ENCODE peak calls at places on chromosomes 7 and 10, in four cellular contexts. A, T, W and O are unnamed samples.

GRCh38 chr10:29157321-29157720 is 131.5 kb upstream of the LYZL1 start:
- DNase-seq in A (no peak), W (no peak), T (no peak), O (peak)

GRCh38 chr7:108253275-108254044 is 123.3 kb upstream of the LAMB4 start:
- DNase-seq in A (no peak), W (peak), T (no peak), O (no peak)

GRCh38 chr7:75986147-75986781 is 8.1 kb downstream of the TMEM120A start:
- DNase-seq in T (peak), W (no peak), A (no peak), O (no peak)

GRCh38 chr10:43233601-43234430 is 33.0 kb downstream of the RASGEF1A start:
- DNase-seq in T (no peak), W (no peak), A (peak), O (no peak)

GRCh38 chr10:51524041-51524440 is 175.4 kb downstream of the CSTF2T start:
- DNase-seq in W (peak), A (no peak), T (no peak), O (no peak)

GRCh38 chr10:64430690-64431323 is 909.6 kb downstream of the REEP3 start:
- DNase-seq in A (no peak), W (peak), T (peak), O (no peak)

GRCh38 chr7:48454750-48455192 is 283.5 kb downstream of the ABCA13 start:
- DNase-seq in T (no peak), W (no peak), A (peak), O (no peak)

GRCh38 chr10:74290703-74291102 is 139.7 kb downstream of the ADK start:
- DNase-seq in A (no peak), W (peak), T (no peak), O (no peak)

GRCh38 chr7:1160665-1161010 is 642 bp upstream of the ZFAND2A start:
- DNase-seq in A (no peak), W (no peak), T (no peak), O (no peak)

GRCh38 chr7:117014673-117015133 is 61.4 kb downstream of the ST7 start:
- DNase-seq in A (no peak), T (peak), W (peak), O (no peak)

GRCh38 chr10:63464402-63465292 is 1.1 kb downstream of the JMJD1C start:
- DNase-seq in T (peak), W (peak), A (no peak), O (no peak)

GRCh38 chr10:70053212-70053895 is 708 bp downstream of the MACROH2A2 start:
- DNase-seq in A (peak), T (peak), W (no peak), O (peak)

GRCh38 chr7:88835147-88835728 is 39.7 kb upstream of the TEX47 start:
- DNase-seq in W (no peak), T (peak), A (no peak), O (no peak)

GRCh38 chr7:75946207-75946855 is 31.4 kb downstream of the POR start:
- DNase-seq in W (no peak), A (no peak), T (no peak), O (no peak)

GRCh38 chr7:85405016-85405415 is 218.2 kb upstream of the SEMA3D start:
- DNase-seq in A (no peak), T (no peak), W (no peak), O (no peak)

GRCh38 chr7:2632717-2633537 is 1.1 kb downstream of the TTYH3 start:
- DNase-seq in T (peak), A (peak), W (peak), O (no peak)

GRCh38 chr7:106462914-106463482 is 178.2 kb upstream of the NAMPT start:
- DNase-seq in T (no peak), A (no peak), W (no peak), O (no peak)

GRCh38 chr7:18505870-18506460 is 10.4 kb downstream of the HDAC9 start:
- DNase-seq in T (peak), A (no peak), W (peak), O (no peak)

GRCh38 chr7:80288175-80289122 is 153.8 kb downstream of the GNAI1 start:
- DNase-seq in T (no peak), W (peak), A (no peak), O (peak)

GRCh38 chr7:91876391-91877133 is 3.9 kb downstream of the MTERF1 start:
- DNase-seq in W (peak), A (no peak), T (no peak), O (no peak)

GRCh38 chr7:128877756-128878120 is 15.1 kb downstream of the ATP6V1F start:
- DNase-seq in T (no peak), W (no peak), A (no peak), O (no peak)

GRCh38 chr7:45663965-45664623 is 89.9 kb downstream of the ADCY1 start:
- DNase-seq in A (no peak), T (no peak), W (no peak), O (no peak)

GRCh38 chr10:5550621-5551530 is 26.1 kb downstream of the CALML3 start:
- DNase-seq in W (peak), T (peak), A (peak), O (no peak)

GRCh38 chr7:46369933-46370654 is 449.0 kb upstream of the IGFBP3 start:
- DNase-seq in T (peak), A (no peak), W (peak), O (no peak)

GRCh38 chr7:50069613-50070012 is 23.4 kb downstream of the ZPBP start:
- DNase-seq in T (no peak), W (no peak), A (no peak), O (no peak)

GRCh38 chr10:59176241-59177030 is at the start of gene PHYHIPL:
- DNase-seq in W (no peak), A (peak), T (peak), O (peak)

GRCh38 chr10:69333205-69333604 is 54.9 kb downstream of the HK1 start:
- DNase-seq in W (no peak), T (peak), A (no peak), O (no peak)

DNA sequence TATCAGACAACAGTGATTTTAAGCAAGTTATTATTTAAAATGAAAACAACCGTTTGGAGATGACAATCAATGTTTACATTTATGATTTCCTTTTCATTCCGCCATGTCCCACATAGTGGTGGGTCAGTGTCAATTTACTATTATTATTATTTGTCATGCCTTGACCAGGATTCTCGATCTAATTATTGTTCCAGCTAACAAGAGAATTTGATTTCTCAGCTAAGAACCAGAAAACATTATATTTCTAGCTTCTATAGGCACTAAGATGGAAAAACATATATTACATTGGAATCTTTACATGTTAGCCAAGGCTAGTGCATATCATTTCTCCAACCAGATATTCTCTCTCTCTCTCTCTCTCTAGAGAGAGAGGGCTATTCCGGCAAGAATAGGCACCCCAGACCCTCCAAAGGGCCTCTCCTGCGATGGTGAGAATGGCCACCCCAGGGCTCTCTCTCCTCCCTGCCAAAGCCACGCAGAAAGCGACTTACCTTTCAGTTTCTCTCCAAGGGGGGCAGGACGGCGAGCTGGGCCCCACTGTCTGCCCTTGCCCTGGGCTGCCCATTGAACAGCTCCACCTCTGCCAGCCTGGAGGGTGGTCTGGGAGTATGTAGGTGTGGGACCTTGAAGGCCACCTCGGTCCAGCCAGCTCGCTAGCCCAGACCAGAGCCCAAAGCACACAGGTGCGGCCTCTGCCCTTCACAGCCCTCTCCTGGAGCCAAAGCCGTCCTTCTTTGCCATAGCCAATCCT is 2.4 kb downstream of the HOXA3 start:
- DNase-seq in T (no peak), W (no peak), A (peak), O (no peak)
- H3K27ac ChIP-seq in T (no peak), W (peak), A (no peak), O (no peak)

GRCh38 chr7:42964849-42965805 is 33.0 kb downstream of the MRPL32 start:
- DNase-seq in T (no peak), A (no peak), W (no peak), O (no peak)
- H3K27ac ChIP-seq in T (no peak), A (no peak), W (no peak), O (peak)

DNA sequence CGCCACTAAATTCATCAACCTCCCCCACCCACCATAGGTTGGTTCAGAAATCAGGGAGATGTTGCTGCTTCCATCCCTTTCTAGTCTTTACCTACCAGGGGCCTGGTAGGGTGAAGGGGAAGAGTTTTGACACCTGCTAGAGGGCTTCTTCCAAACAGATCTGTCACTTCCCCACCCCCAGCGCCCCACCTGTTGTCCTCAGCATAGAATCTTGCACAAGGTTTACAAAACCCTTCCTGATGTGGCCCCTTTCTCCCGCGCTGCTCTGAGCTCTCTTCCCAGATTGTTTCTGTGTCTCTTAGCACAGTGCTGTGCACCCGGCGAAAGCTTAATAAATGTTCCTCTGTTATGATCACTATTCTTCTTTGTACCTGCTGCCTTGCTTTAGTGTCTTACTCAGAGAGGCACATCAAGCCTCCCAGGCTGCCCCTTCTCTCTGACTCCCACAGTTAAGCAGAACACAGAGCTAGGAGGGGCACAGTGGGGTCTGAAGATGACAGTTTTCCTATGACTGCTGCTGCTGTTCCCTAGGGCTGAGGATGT is 11.2 kb upstream of the C10orf95 start:
- DNase-seq in A (no peak), W (no peak), T (no peak), O (no peak)
- H3K27ac ChIP-seq in A (no peak), W (no peak), T (peak), O (no peak)

GRCh38 chr7:33687601-33688000 is 217.7 kb upstream of the BMPER start:
- DNase-seq in T (no peak), A (no peak), W (no peak), O (no peak)

GRCh38 chr7:33698006-33698405 is 207.3 kb upstream of the BMPER start:
- DNase-seq in A (no peak), W (no peak), T (peak), O (no peak)

GRCh38 chr7:33694006-33694405 is 211.3 kb upstream of the BMPER start:
- DNase-seq in T (no peak), W (no peak), A (no peak), O (no peak)

GRCh38 chr7:33698692-33699128 is 206.6 kb upstream of the BMPER start:
- DNase-seq in A (no peak), T (peak), W (no peak), O (no peak)

DNA sequence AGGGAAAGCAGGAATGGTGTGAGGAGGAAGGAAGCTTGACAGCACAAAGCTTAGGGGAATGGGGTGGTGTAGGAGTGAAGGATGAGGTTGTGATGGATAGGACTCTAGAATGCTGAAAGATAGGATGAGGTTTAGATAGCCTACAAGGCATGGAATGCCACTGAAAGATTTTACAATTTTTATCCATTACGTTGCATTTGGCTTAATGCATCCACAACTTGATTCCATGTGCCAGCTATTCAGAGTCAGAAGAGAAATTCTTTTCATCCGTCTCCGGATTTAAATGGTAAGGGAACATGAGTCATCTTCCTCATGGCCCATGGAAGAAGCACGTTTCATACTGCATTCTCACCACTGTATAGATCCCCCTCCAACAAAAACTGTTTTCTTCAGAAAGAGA is 212.4 kb upstream of the BMPER start:
- DNase-seq in W (peak), T (no peak), A (no peak), O (no peak)
- H3K27ac ChIP-seq in W (no peak), T (no peak), A (no peak), O (no peak)